ENCODE peak calls at places on chromosomes 6 and 20, in eight cellular contexts. Y, L, D, J, Q, X, P and C are unnamed samples.

GRCh38 chr6:7918403-7918802 is 7.8 kb upstream of the TXNDC5 start:
- DNase-seq in Q (no peak), X (no peak), Y (no peak), D (no peak), L (no peak), J (no peak), P (no peak), C (no peak)

GRCh38 chr6:11007715-11008608 is 36.1 kb downstream of the ELOVL2 start:
- DNase-seq in P (peak), J (no peak), X (no peak), Y (no peak), L (no peak), Q (no peak), D (no peak), C (no peak)

GRCh38 chr6:44056392-44057237 is 70.6 kb downstream of the MRPL14 start:
- DNase-seq in P (peak), D (no peak), Q (no peak), X (no peak), J (peak), L (no peak), Y (no peak), C (no peak)

GRCh38 chr20:41226426-41226825 is 89.1 kb downstream of the PLCG1 start:
- DNase-seq in Y (no peak), D (no peak), L (no peak), P (no peak), X (no peak), Q (no peak), J (no peak), C (no peak)

GRCh38 chr6:153312633-153313032 is 181.6 kb upstream of the RGS17 start:
- DNase-seq in Q (peak), X (peak), D (no peak), P (peak), L (no peak), Y (peak), J (no peak), C (peak)

GRCh38 chr6:14224359-14225103 is 107.0 kb downstream of the CD83 start:
- DNase-seq in X (no peak), J (no peak), Y (no peak), L (no peak), P (no peak), D (no peak), Q (no peak), C (no peak)

GRCh38 chr6:160461641-160462040 is 113.5 kb downstream of the SLC22A3 start:
- DNase-seq in Q (no peak), L (no peak), X (no peak), D (no peak), J (no peak), Y (no peak), P (peak), C (no peak)

GRCh38 chr6:56072856-56073255 is 174.5 kb downstream of the COL21A1 start:
- DNase-seq in Q (no peak), J (no peak), D (no peak), Y (no peak), X (no peak), L (no peak), P (peak), C (no peak)

GRCh38 chr6:151160869-151161268 is 78.9 kb upstream of the AKAP12 start:
- DNase-seq in D (no peak), J (no peak), L (no peak), X (no peak), P (no peak), Q (peak), Y (no peak), C (peak)

GRCh38 chr6:10720229-10720959 is 2.5 kb upstream of the TMEM14C start:
- DNase-seq in Q (peak), Y (no peak), D (peak), X (peak), J (peak), P (peak), L (peak), C (no peak)

GRCh38 chr6:138387577-138388368 is 10.1 kb downstream of the SMIM28 start:
- DNase-seq in P (no peak), Q (no peak), Y (no peak), D (no peak), X (no peak), J (no peak), L (no peak), C (no peak)

GRCh38 chr6:36598739-36599318 is 4.7 kb downstream of the SRSF3 start:
- DNase-seq in D (no peak), Q (no peak), L (peak), Y (no peak), J (no peak), X (no peak), P (no peak), C (no peak)

GRCh38 chr6:148857817-148858390 is 111.1 kb downstream of the UST start:
- DNase-seq in Y (no peak), J (no peak), X (no peak), L (no peak), Q (no peak), P (no peak), D (no peak), C (no peak)

GRCh38 chr6:36692861-36693702 is 4.5 kb upstream of the RAB44 start:
- DNase-seq in J (no peak), Q (peak), L (no peak), P (peak), D (no peak), X (no peak), Y (no peak), C (no peak)

GRCh38 chr6:47734826-47735481 is 36.6 kb downstream of the ADGRF4 start:
- DNase-seq in X (no peak), Q (no peak), J (no peak), P (no peak), L (no peak), Y (peak), D (no peak), C (no peak)

GRCh38 chr6:47729457-47729856 is 31.1 kb downstream of the ADGRF4 start:
- DNase-seq in P (no peak), J (no peak), X (no peak), L (no peak), Q (no peak), D (no peak), Y (no peak), C (no peak)

GRCh38 chr6:47737406-47737805 is 39.0 kb downstream of the ADGRF4 start:
- DNase-seq in J (no peak), L (no peak), X (no peak), Y (no peak), D (no peak), Q (no peak), P (peak), C (no peak)

GRCh38 chr6:47736083-47736700 is 37.8 kb downstream of the ADGRF4 start:
- DNase-seq in Q (no peak), X (no peak), L (no peak), D (no peak), P (no peak), Y (no peak), J (no peak), C (no peak)

DNA sequence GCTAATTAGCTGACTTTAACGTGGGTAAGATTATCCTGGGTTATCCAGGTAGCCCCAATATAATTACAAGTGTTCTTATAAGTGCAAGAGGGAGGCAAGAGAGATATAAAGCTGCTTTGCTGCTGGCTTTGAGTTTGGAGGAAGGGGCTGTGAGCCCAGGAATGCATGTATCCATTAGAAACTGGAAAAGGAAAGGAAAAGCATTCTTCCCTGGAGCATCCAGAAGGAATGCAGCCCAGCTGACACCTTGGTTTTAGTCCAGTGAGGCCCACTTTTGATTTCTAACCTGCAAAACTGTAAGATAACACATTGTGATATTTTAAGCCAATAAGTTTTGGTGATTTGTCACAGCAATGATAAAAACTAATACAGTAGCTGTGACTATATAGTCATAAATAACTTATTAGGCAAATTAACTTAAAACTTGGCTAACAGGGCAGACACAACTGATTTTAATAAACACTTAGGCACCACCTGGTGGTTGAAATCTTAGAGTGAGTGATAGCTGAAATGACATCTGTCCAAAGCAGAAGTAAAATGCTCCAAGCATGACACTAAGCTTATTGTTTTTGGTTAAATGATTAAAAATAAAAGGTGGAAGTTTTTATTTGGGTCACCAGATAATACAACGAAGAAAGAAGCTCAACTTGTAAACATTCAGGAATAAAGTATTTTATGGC is 35.6 kb downstream of the ADGRF4 start:
- DNase-seq in Q (no peak), P (no peak), D (no peak), J (no peak), L (no peak), X (peak), Y (peak), C (no peak)
- TF ChIP-seq CTCF in Q (peak), P (peak), D (no peak), J (no peak), L (no peak), X (peak), Y (peak), C (no peak)

GRCh38 chr20:20668639-20669038 is 43.8 kb downstream of the RALGAPA2 start:
- DNase-seq in D (no peak), X (peak), L (no peak), Y (no peak), Q (no peak), J (no peak), P (peak), C (no peak)
- TF ChIP-seq CTCF in D (no peak), X (no peak), L (no peak), Y (no peak), Q (no peak), J (no peak), P (no peak), C (no peak)

DNA sequence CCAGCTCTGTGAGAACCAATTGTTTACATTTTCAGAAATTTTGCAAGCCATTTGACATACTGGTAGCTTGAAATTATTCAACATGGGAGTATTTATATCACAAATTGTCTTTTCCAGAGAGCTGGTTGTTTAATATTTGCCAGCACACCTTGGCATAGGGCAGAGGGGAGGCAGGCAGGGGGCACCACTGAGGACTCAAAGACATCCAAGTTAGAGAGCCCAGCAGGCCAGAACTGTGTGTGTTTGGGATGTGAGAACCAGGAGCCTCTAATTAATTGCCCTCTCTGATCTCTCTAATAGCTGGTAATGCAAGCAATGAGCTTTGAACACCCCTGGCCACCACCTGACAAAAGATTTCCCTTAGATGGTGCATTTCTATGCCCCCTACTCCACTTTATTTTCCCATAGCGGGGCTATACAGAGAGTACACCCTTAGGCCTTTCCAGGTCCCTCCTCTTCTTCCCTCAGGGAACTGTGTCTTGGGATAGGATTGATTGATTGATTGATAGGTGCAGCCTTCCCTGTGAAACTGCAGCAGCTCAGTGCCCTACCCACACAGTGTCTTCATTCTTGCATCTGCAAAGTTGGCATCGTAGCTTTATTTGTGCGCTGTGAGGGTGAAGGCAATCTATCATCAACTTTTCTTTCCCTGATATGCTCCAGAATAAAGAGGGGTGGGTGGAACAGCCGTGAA is 29.2 kb downstream of the MOCS1 start:
- DNase-seq in P (no peak), L (no peak), D (no peak), Y (no peak), X (no peak), J (no peak), Q (no peak), C (no peak)
- TF ChIP-seq CTCF in P (no peak), L (no peak), D (no peak), Y (peak), X (no peak), J (no peak), Q (no peak), C (no peak)

DNA sequence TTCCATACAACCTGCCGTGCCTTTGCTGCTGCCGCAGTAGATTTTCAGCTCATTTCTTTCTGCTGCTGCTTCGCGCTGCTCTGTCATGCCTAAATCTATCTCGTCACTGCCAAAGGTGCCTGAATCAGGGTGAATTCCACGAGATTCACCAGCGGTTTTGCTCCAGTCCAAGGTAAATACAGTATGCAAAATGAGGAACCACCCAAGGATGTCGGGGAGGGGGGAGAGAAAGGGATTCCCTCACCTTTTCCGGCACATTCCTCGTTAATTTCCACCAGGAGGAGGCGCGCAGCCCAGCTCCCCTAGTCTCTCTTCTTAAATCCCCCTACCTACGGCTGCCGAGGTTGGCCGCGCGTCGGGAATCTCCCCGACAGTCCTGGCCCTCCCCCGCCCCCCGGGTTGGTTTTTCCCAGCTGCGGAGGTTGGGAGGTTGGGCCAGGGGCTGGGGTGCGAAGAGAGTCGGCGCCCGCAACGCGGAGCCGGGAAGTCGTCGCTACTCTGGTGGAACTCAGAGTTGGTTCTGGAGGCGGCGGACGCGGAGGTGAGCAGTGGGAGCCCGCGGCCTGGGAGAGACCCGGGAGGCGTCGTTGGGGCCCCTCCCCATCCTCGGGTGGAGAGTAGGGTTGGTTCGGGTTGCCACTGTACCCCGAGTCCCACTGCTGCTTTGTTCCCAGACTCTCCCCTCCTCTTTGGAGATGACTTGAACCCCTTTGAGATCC is at the start of gene TPBG:
- DNase-seq in P (peak), Y (peak), Q (peak), J (peak), L (peak), D (no peak), X (peak), C (peak)
- TF ChIP-seq CTCF in P (peak), Y (peak), Q (no peak), J (peak), L (no peak), D (no peak), X (peak), C (peak)

GRCh38 chr6:125753937-125754259 is 4.5 kb downstream of the HEY2 start:
- DNase-seq in L (no peak), J (no peak), X (no peak), P (no peak), Q (no peak), Y (no peak), D (no peak), C (no peak)
- TF ChIP-seq CTCF in L (no peak), J (no peak), X (no peak), P (no peak), Q (no peak), Y (no peak), D (no peak), C (no peak)